ENCODE peak calls at places on chromosomes 7 and 10, in five cellular contexts. One of them, this sample, is unnamed.
A peak's percentile ranks its signal among the peaks of the same experiment; 100 is the strongest.

GRCh38 chr10:118971187-118971586 is 58.3 kb upstream of the NANOS1 start:
- DNase-seq in OCI-LY7: no peak
- DNase-seq in stimulated activated CD4-positive, alpha-beta T cell treated with anti-CD3 and anti-CD28 coated beads, Interleukin-1b, Interleukin-23, amount 100 ng/mL, for 24 hours: no peak
- DNase-seq in CD4-positive, alpha-beta T cell: no peak
- DNase-seq in AG04450: no peak
- DNase-seq in this sample: no peak

GRCh38 chr10:29199344-29199743 is 89.5 kb upstream of the LYZL1 start:
- DNase-seq in CD4-positive, alpha-beta T cell: no peak
- DNase-seq in OCI-LY7: no peak
- DNase-seq in AG04450: no peak
- DNase-seq in stimulated activated CD4-positive, alpha-beta T cell treated with anti-CD3 and anti-CD28 coated beads, Interleukin-1b, Interleukin-23, amount 100 ng/mL, for 24 hours: no peak
- DNase-seq in this sample: no peak

GRCh38 chr7:19296617-19297016 is 151.4 kb upstream of the FERD3L start:
- DNase-seq in stimulated activated CD4-positive, alpha-beta T cell treated with anti-CD3 and anti-CD28 coated beads, Interleukin-1b, Interleukin-23, amount 100 ng/mL, for 24 hours: no peak
- DNase-seq in OCI-LY7: no peak
- DNase-seq in CD4-positive, alpha-beta T cell: no peak
- DNase-seq in AG04450: no peak
- DNase-seq in this sample: no peak

GRCh38 chr10:18334116-18334867 is 194.1 kb downstream of the CACNB2 start:
- DNase-seq in CD4-positive, alpha-beta T cell: no peak
- DNase-seq in stimulated activated CD4-positive, alpha-beta T cell treated with anti-CD3 and anti-CD28 coated beads, Interleukin-1b, Interleukin-23, amount 100 ng/mL, for 24 hours: no peak
- DNase-seq in OCI-LY7: no peak
- DNase-seq in AG04450: no peak
- DNase-seq in this sample: no peak

GRCh38 chr7:121259826-121260225 is 69.0 kb upstream of the WNT16 start:
- DNase-seq in CD4-positive, alpha-beta T cell: no peak
- DNase-seq in stimulated activated CD4-positive, alpha-beta T cell treated with anti-CD3 and anti-CD28 coated beads, Interleukin-1b, Interleukin-23, amount 100 ng/mL, for 24 hours: no peak
- DNase-seq in OCI-LY7: no peak
- DNase-seq in AG04450: no peak
- DNase-seq in this sample: no peak

GRCh38 chr7:100677308-100678095 is 4.0 kb downstream of the GNB2 start:
- DNase-seq in AG04450: no peak
- DNase-seq in OCI-LY7: no peak
- DNase-seq in stimulated activated CD4-positive, alpha-beta T cell treated with anti-CD3 and anti-CD28 coated beads, Interleukin-1b, Interleukin-23, amount 100 ng/mL, for 24 hours: no peak
- DNase-seq in CD4-positive, alpha-beta T cell: no peak
- DNase-seq in this sample: peak; percentile 13

GRCh38 chr10:46305430-46305808 is 18.6 kb downstream of the ANTXRL start:
- DNase-seq in CD4-positive, alpha-beta T cell: no peak
- DNase-seq in OCI-LY7: no peak
- DNase-seq in stimulated activated CD4-positive, alpha-beta T cell treated with anti-CD3 and anti-CD28 coated beads, Interleukin-1b, Interleukin-23, amount 100 ng/mL, for 24 hours: no peak
- DNase-seq in AG04450: no peak
- DNase-seq in this sample: no peak

GRCh38 chr10:29895436-29895835 is 163.9 kb downstream of the JCAD start:
- DNase-seq in AG04450: peak; percentile 86
- DNase-seq in stimulated activated CD4-positive, alpha-beta T cell treated with anti-CD3 and anti-CD28 coated beads, Interleukin-1b, Interleukin-23, amount 100 ng/mL, for 24 hours: no peak
- DNase-seq in OCI-LY7: no peak
- DNase-seq in CD4-positive, alpha-beta T cell: no peak
- DNase-seq in this sample: no peak

GRCh38 chr10:16948335-16948734 is 131.1 kb upstream of the RSU1 start:
- DNase-seq in OCI-LY7: no peak
- DNase-seq in CD4-positive, alpha-beta T cell: no peak
- DNase-seq in AG04450: no peak
- DNase-seq in stimulated activated CD4-positive, alpha-beta T cell treated with anti-CD3 and anti-CD28 coated beads, Interleukin-1b, Interleukin-23, amount 100 ng/mL, for 24 hours: no peak
- DNase-seq in this sample: no peak

GRCh38 chr10:103057980-103058568 is 135.0 kb downstream of the NT5C2 start:
- DNase-seq in AG04450: no peak
- DNase-seq in CD4-positive, alpha-beta T cell: no peak
- DNase-seq in stimulated activated CD4-positive, alpha-beta T cell treated with anti-CD3 and anti-CD28 coated beads, Interleukin-1b, Interleukin-23, amount 100 ng/mL, for 24 hours: no peak
- DNase-seq in OCI-LY7: no peak
- DNase-seq in this sample: no peak

GRCh38 chr7:86790383-86790782 is 146.7 kb downstream of the GRM3 start:
- DNase-seq in stimulated activated CD4-positive, alpha-beta T cell treated with anti-CD3 and anti-CD28 coated beads, Interleukin-1b, Interleukin-23, amount 100 ng/mL, for 24 hours: no peak
- DNase-seq in CD4-positive, alpha-beta T cell: no peak
- DNase-seq in OCI-LY7: no peak
- DNase-seq in AG04450: no peak
- DNase-seq in this sample: no peak

GRCh38 chr7:98085674-98086073 is 21.0 kb upstream of the LMTK2 start:
- DNase-seq in AG04450: no peak
- DNase-seq in CD4-positive, alpha-beta T cell: no peak
- DNase-seq in stimulated activated CD4-positive, alpha-beta T cell treated with anti-CD3 and anti-CD28 coated beads, Interleukin-1b, Interleukin-23, amount 100 ng/mL, for 24 hours: no peak
- DNase-seq in OCI-LY7: no peak
- DNase-seq in this sample: no peak

GRCh38 chr7:109497053-109497452 is 927.4 kb downstream of the DNAJB9 start:
- DNase-seq in AG04450: no peak
- DNase-seq in CD4-positive, alpha-beta T cell: no peak
- DNase-seq in OCI-LY7: no peak
- DNase-seq in stimulated activated CD4-positive, alpha-beta T cell treated with anti-CD3 and anti-CD28 coated beads, Interleukin-1b, Interleukin-23, amount 100 ng/mL, for 24 hours: no peak
- DNase-seq in this sample: no peak

GRCh38 chr10:60446855-60447254 is 57.2 kb upstream of the ANK3 start:
- DNase-seq in CD4-positive, alpha-beta T cell: no peak
- DNase-seq in AG04450: no peak
- DNase-seq in OCI-LY7: no peak
- DNase-seq in stimulated activated CD4-positive, alpha-beta T cell treated with anti-CD3 and anti-CD28 coated beads, Interleukin-1b, Interleukin-23, amount 100 ng/mL, for 24 hours: no peak
- DNase-seq in this sample: no peak

GRCh38 chr10:132470306-132471124 is 67.1 kb upstream of the INPP5A start:
- DNase-seq in stimulated activated CD4-positive, alpha-beta T cell treated with anti-CD3 and anti-CD28 coated beads, Interleukin-1b, Interleukin-23, amount 100 ng/mL, for 24 hours: no peak
- DNase-seq in OCI-LY7: no peak
- DNase-seq in AG04450: no peak
- DNase-seq in CD4-positive, alpha-beta T cell: no peak
- DNase-seq in this sample: no peak

GRCh38 chr7:79420464-79420863 is 33.0 kb downstream of the MAGI2 start:
- DNase-seq in stimulated activated CD4-positive, alpha-beta T cell treated with anti-CD3 and anti-CD28 coated beads, Interleukin-1b, Interleukin-23, amount 100 ng/mL, for 24 hours: no peak
- DNase-seq in OCI-LY7: no peak
- DNase-seq in AG04450: peak; percentile 85
- DNase-seq in CD4-positive, alpha-beta T cell: no peak
- DNase-seq in this sample: no peak

GRCh38 chr7:115217373-115217772 is 295.5 kb downstream of the MDFIC start:
- DNase-seq in OCI-LY7: no peak
- DNase-seq in AG04450: no peak
- DNase-seq in stimulated activated CD4-positive, alpha-beta T cell treated with anti-CD3 and anti-CD28 coated beads, Interleukin-1b, Interleukin-23, amount 100 ng/mL, for 24 hours: no peak
- DNase-seq in CD4-positive, alpha-beta T cell: no peak
- DNase-seq in this sample: no peak

GRCh38 chr10:114856544-114857287 is 35.1 kb downstream of the FHIP2A start:
- DNase-seq in CD4-positive, alpha-beta T cell: no peak
- DNase-seq in OCI-LY7: no peak
- DNase-seq in stimulated activated CD4-positive, alpha-beta T cell treated with anti-CD3 and anti-CD28 coated beads, Interleukin-1b, Interleukin-23, amount 100 ng/mL, for 24 hours: no peak
- DNase-seq in AG04450: peak; percentile 62
- DNase-seq in this sample: no peak

GRCh38 chr10:94524146-94524545 is 21.4 kb upstream of the HELLS start:
- DNase-seq in stimulated activated CD4-positive, alpha-beta T cell treated with anti-CD3 and anti-CD28 coated beads, Interleukin-1b, Interleukin-23, amount 100 ng/mL, for 24 hours: no peak
- DNase-seq in AG04450: peak; percentile 20
- DNase-seq in CD4-positive, alpha-beta T cell: no peak
- DNase-seq in OCI-LY7: no peak
- DNase-seq in this sample: no peak

GRCh38 chr7:1697499-1698125 is 27.5 kb downstream of the ELFN1 start:
- DNase-seq in stimulated activated CD4-positive, alpha-beta T cell treated with anti-CD3 and anti-CD28 coated beads, Interleukin-1b, Interleukin-23, amount 100 ng/mL, for 24 hours: no peak
- DNase-seq in OCI-LY7: no peak
- DNase-seq in CD4-positive, alpha-beta T cell: peak; percentile 11
- DNase-seq in AG04450: no peak
- DNase-seq in this sample: no peak

GRCh38 chr10:89923661-89924060 is 222.3 kb downstream of the KIF20B start:
- DNase-seq in OCI-LY7: no peak
- DNase-seq in AG04450: no peak
- DNase-seq in CD4-positive, alpha-beta T cell: no peak
- DNase-seq in stimulated activated CD4-positive, alpha-beta T cell treated with anti-CD3 and anti-CD28 coated beads, Interleukin-1b, Interleukin-23, amount 100 ng/mL, for 24 hours: no peak
- DNase-seq in this sample: no peak

GRCh38 chr10:101301111-101301731 is 52.7 kb upstream of the BTRC start:
- DNase-seq in stimulated activated CD4-positive, alpha-beta T cell treated with anti-CD3 and anti-CD28 coated beads, Interleukin-1b, Interleukin-23, amount 100 ng/mL, for 24 hours: peak; percentile 22
- DNase-seq in AG04450: peak; percentile 13
- DNase-seq in CD4-positive, alpha-beta T cell: no peak
- DNase-seq in OCI-LY7: peak; percentile 50
- DNase-seq in this sample: no peak

GRCh38 chr7:27124096-27124978 is 6.2 kb downstream of the HOXA4 start:
- DNase-seq in CD4-positive, alpha-beta T cell: no peak
- DNase-seq in stimulated activated CD4-positive, alpha-beta T cell treated with anti-CD3 and anti-CD28 coated beads, Interleukin-1b, Interleukin-23, amount 100 ng/mL, for 24 hours: no peak
- DNase-seq in OCI-LY7: no peak
- DNase-seq in AG04450: peak; percentile 86
- DNase-seq in this sample: no peak

GRCh38 chr10:70055550-70055949 is 2.9 kb downstream of the MACROH2A2 start:
- DNase-seq in stimulated activated CD4-positive, alpha-beta T cell treated with anti-CD3 and anti-CD28 coated beads, Interleukin-1b, Interleukin-23, amount 100 ng/mL, for 24 hours: no peak
- DNase-seq in CD4-positive, alpha-beta T cell: no peak
- DNase-seq in OCI-LY7: no peak
- DNase-seq in AG04450: no peak
- DNase-seq in this sample: no peak

GRCh38 chr10:96017227-96017687 is 26.1 kb upstream of the CCNJ start:
- DNase-seq in stimulated activated CD4-positive, alpha-beta T cell treated with anti-CD3 and anti-CD28 coated beads, Interleukin-1b, Interleukin-23, amount 100 ng/mL, for 24 hours: peak; percentile 14
- DNase-seq in OCI-LY7: peak; percentile 77
- DNase-seq in AG04450: peak; percentile 23
- DNase-seq in CD4-positive, alpha-beta T cell: no peak
- DNase-seq in this sample: peak; percentile 24

GRCh38 chr10:125103466-125104377 is 56.6 kb downstream of the CTBP2 start:
- DNase-seq in stimulated activated CD4-positive, alpha-beta T cell treated with anti-CD3 and anti-CD28 coated beads, Interleukin-1b, Interleukin-23, amount 100 ng/mL, for 24 hours: no peak
- DNase-seq in AG04450: no peak
- DNase-seq in OCI-LY7: no peak
- DNase-seq in CD4-positive, alpha-beta T cell: no peak
- DNase-seq in this sample: no peak

GRCh38 chr10:125355657-125356056 is 195.3 kb upstream of the CTBP2 start:
- DNase-seq in OCI-LY7: no peak
- DNase-seq in CD4-positive, alpha-beta T cell: no peak
- DNase-seq in AG04450: no peak
- DNase-seq in stimulated activated CD4-positive, alpha-beta T cell treated with anti-CD3 and anti-CD28 coated beads, Interleukin-1b, Interleukin-23, amount 100 ng/mL, for 24 hours: no peak
- DNase-seq in this sample: no peak

GRCh38 chr7:153886121-153886505 is 166.1 kb upstream of the DPP6 start:
- DNase-seq in OCI-LY7: no peak
- DNase-seq in AG04450: no peak
- DNase-seq in stimulated activated CD4-positive, alpha-beta T cell treated with anti-CD3 and anti-CD28 coated beads, Interleukin-1b, Interleukin-23, amount 100 ng/mL, for 24 hours: no peak
- DNase-seq in CD4-positive, alpha-beta T cell: no peak
- DNase-seq in this sample: no peak

GRCh38 chr10:122532601-122533266 is 27.8 kb upstream of the DMBT1 start:
- DNase-seq in OCI-LY7: no peak
- DNase-seq in stimulated activated CD4-positive, alpha-beta T cell treated with anti-CD3 and anti-CD28 coated beads, Interleukin-1b, Interleukin-23, amount 100 ng/mL, for 24 hours: no peak
- DNase-seq in AG04450: no peak
- DNase-seq in CD4-positive, alpha-beta T cell: no peak
- DNase-seq in this sample: no peak

GRCh38 chr10:95246582-95247051 is 44.2 kb downstream of the PDLIM1 start:
- DNase-seq in CD4-positive, alpha-beta T cell: peak; percentile 46
- DNase-seq in stimulated activated CD4-positive, alpha-beta T cell treated with anti-CD3 and anti-CD28 coated beads, Interleukin-1b, Interleukin-23, amount 100 ng/mL, for 24 hours: peak; percentile 52
- DNase-seq in AG04450: no peak
- DNase-seq in OCI-LY7: peak; percentile 89
- DNase-seq in this sample: peak; percentile 33

GRCh38 chr10:16491933-16492332 is 29.7 kb downstream of the C1QL3 start:
- DNase-seq in AG04450: no peak
- DNase-seq in stimulated activated CD4-positive, alpha-beta T cell treated with anti-CD3 and anti-CD28 coated beads, Interleukin-1b, Interleukin-23, amount 100 ng/mL, for 24 hours: no peak
- DNase-seq in OCI-LY7: no peak
- DNase-seq in CD4-positive, alpha-beta T cell: no peak
- DNase-seq in this sample: no peak

GRCh38 chr10:3051686-3052085 is 15.7 kb upstream of the PFKP start:
- DNase-seq in CD4-positive, alpha-beta T cell: no peak
- DNase-seq in AG04450: no peak
- DNase-seq in stimulated activated CD4-positive, alpha-beta T cell treated with anti-CD3 and anti-CD28 coated beads, Interleukin-1b, Interleukin-23, amount 100 ng/mL, for 24 hours: no peak
- DNase-seq in OCI-LY7: no peak
- DNase-seq in this sample: no peak

GRCh38 chr7:44293561-44294324 is 31.7 kb downstream of the CAMK2B start:
- DNase-seq in stimulated activated CD4-positive, alpha-beta T cell treated with anti-CD3 and anti-CD28 coated beads, Interleukin-1b, Interleukin-23, amount 100 ng/mL, for 24 hours: no peak
- DNase-seq in CD4-positive, alpha-beta T cell: no peak
- DNase-seq in OCI-LY7: no peak
- DNase-seq in AG04450: no peak
- DNase-seq in this sample: peak; percentile 9

GRCh38 chr7:121081327-121081936 is 92.9 kb downstream of the CPED1 start:
- DNase-seq in OCI-LY7: peak; percentile 51
- DNase-seq in CD4-positive, alpha-beta T cell: no peak
- DNase-seq in AG04450: peak; percentile 62
- DNase-seq in stimulated activated CD4-positive, alpha-beta T cell treated with anti-CD3 and anti-CD28 coated beads, Interleukin-1b, Interleukin-23, amount 100 ng/mL, for 24 hours: no peak
- DNase-seq in this sample: no peak

GRCh38 chr10:50885097-50885859 is at the start of gene A1CF:
- DNase-seq in OCI-LY7: no peak
- DNase-seq in AG04450: no peak
- DNase-seq in CD4-positive, alpha-beta T cell: no peak
- DNase-seq in stimulated activated CD4-positive, alpha-beta T cell treated with anti-CD3 and anti-CD28 coated beads, Interleukin-1b, Interleukin-23, amount 100 ng/mL, for 24 hours: no peak
- DNase-seq in this sample: no peak

GRCh38 chr7:68977709-68978108 is 620.6 kb upstream of the AUTS2 start:
- DNase-seq in AG04450: no peak
- DNase-seq in OCI-LY7: no peak
- DNase-seq in CD4-positive, alpha-beta T cell: no peak
- DNase-seq in stimulated activated CD4-positive, alpha-beta T cell treated with anti-CD3 and anti-CD28 coated beads, Interleukin-1b, Interleukin-23, amount 100 ng/mL, for 24 hours: no peak
- DNase-seq in this sample: no peak

GRCh38 chr10:111281516-111281915 is 204.7 kb downstream of the ADRA2A start:
- DNase-seq in stimulated activated CD4-positive, alpha-beta T cell treated with anti-CD3 and anti-CD28 coated beads, Interleukin-1b, Interleukin-23, amount 100 ng/mL, for 24 hours: no peak
- DNase-seq in CD4-positive, alpha-beta T cell: no peak
- DNase-seq in OCI-LY7: no peak
- DNase-seq in AG04450: no peak
- DNase-seq in this sample: no peak

GRCh38 chr7:36784991-36785940 is 61.0 kb upstream of the AOAH start:
- DNase-seq in stimulated activated CD4-positive, alpha-beta T cell treated with anti-CD3 and anti-CD28 coated beads, Interleukin-1b, Interleukin-23, amount 100 ng/mL, for 24 hours: peak; percentile 19
- DNase-seq in CD4-positive, alpha-beta T cell: peak; percentile 51
- DNase-seq in AG04450: no peak
- DNase-seq in OCI-LY7: no peak
- DNase-seq in this sample: no peak

This sample was measured in D721Med.